ENCODE peak calls at places on chromosomes 2 and 18, in seven cellular contexts. One of them, this sample, is unnamed.

GRCh38 chr2:225002039-225002655 is 40.1 kb downstream of the DOCK10 start:
- DNase-seq in A549: peak
- DNase-seq in IMR-90: peak
- DNase-seq in neural progenitor cell: peak
- DNase-seq in AG10803: peak
- DNase-seq in GM12865: peak
- DNase-seq in cardiac fibroblast: peak
- DNase-seq in this sample: peak

GRCh38 chr2:215476424-215476823 is 40.6 kb upstream of the FN1 start:
- DNase-seq in A549: no peak
- DNase-seq in IMR-90: peak
- DNase-seq in neural progenitor cell: no peak
- DNase-seq in AG10803: peak
- DNase-seq in GM12865: no peak
- DNase-seq in cardiac fibroblast: peak
- DNase-seq in this sample: no peak

GRCh38 chr2:28398101-28398834 is 5.6 kb downstream of the FOSL2 start:
- DNase-seq in A549: peak
- DNase-seq in IMR-90: peak
- DNase-seq in neural progenitor cell: no peak
- DNase-seq in AG10803: peak
- DNase-seq in GM12865: no peak
- DNase-seq in cardiac fibroblast: peak
- DNase-seq in this sample: peak

GRCh38 chr2:30368258-30368657 is 78.8 kb upstream of the LCLAT1 start:
- DNase-seq in A549: no peak
- DNase-seq in IMR-90: peak
- DNase-seq in neural progenitor cell: no peak
- DNase-seq in AG10803: peak
- DNase-seq in GM12865: no peak
- DNase-seq in cardiac fibroblast: no peak
- DNase-seq in this sample: no peak

GRCh38 chr2:8662239-8662879 is 19.5 kb upstream of the ID2 start:
- DNase-seq in A549: peak
- DNase-seq in IMR-90: peak
- DNase-seq in neural progenitor cell: no peak
- DNase-seq in AG10803: peak
- DNase-seq in GM12865: no peak
- DNase-seq in cardiac fibroblast: peak
- DNase-seq in this sample: peak

GRCh38 chr2:107374261-107374660 is 452.4 kb upstream of the RGPD4 start:
- DNase-seq in A549: no peak
- DNase-seq in IMR-90: no peak
- DNase-seq in neural progenitor cell: no peak
- DNase-seq in AG10803: no peak
- DNase-seq in GM12865: no peak
- DNase-seq in cardiac fibroblast: peak
- DNase-seq in this sample: no peak

GRCh38 chr2:26299488-26300092 is 46.4 kb upstream of the SELENOI start:
- DNase-seq in A549: no peak
- DNase-seq in IMR-90: peak
- DNase-seq in neural progenitor cell: peak
- DNase-seq in AG10803: peak
- DNase-seq in GM12865: peak
- DNase-seq in cardiac fibroblast: peak
- DNase-seq in this sample: peak

GRCh38 chr18:72544092-72544886 is at the start of gene CBLN2:
- DNase-seq in A549: peak
- DNase-seq in IMR-90: peak
- DNase-seq in neural progenitor cell: peak
- DNase-seq in AG10803: peak
- DNase-seq in GM12865: peak
- DNase-seq in cardiac fibroblast: peak
- DNase-seq in this sample: peak

GRCh38 chr2:224042191-224042696 is 3.2 kb upstream of the SERPINE2 start:
- DNase-seq in A549: no peak
- DNase-seq in IMR-90: peak
- DNase-seq in neural progenitor cell: no peak
- DNase-seq in AG10803: no peak
- DNase-seq in GM12865: no peak
- DNase-seq in cardiac fibroblast: peak
- DNase-seq in this sample: peak

GRCh38 chr2:158931577-158931976 is 36.9 kb upstream of the TANC1 start:
- DNase-seq in A549: no peak
- DNase-seq in IMR-90: peak
- DNase-seq in neural progenitor cell: no peak
- DNase-seq in AG10803: peak
- DNase-seq in GM12865: no peak
- DNase-seq in cardiac fibroblast: peak
- DNase-seq in this sample: peak

GRCh38 chr2:10087360-10087759 is 7.1 kb upstream of the CYS1 start:
- DNase-seq in A549: no peak
- DNase-seq in IMR-90: no peak
- DNase-seq in neural progenitor cell: no peak
- DNase-seq in AG10803: no peak
- DNase-seq in GM12865: no peak
- DNase-seq in cardiac fibroblast: no peak
- DNase-seq in this sample: no peak

GRCh38 chr2:152330235-152330866 is 4.6 kb upstream of the FMNL2 start:
- DNase-seq in A549: no peak
- DNase-seq in IMR-90: no peak
- DNase-seq in neural progenitor cell: no peak
- DNase-seq in AG10803: no peak
- DNase-seq in GM12865: no peak
- DNase-seq in cardiac fibroblast: no peak
- DNase-seq in this sample: no peak

GRCh38 chr18:27135504-27136207 is 49.5 kb downstream of the CHST9 start:
- DNase-seq in A549: no peak
- DNase-seq in IMR-90: no peak
- DNase-seq in neural progenitor cell: no peak
- DNase-seq in AG10803: no peak
- DNase-seq in GM12865: no peak
- DNase-seq in cardiac fibroblast: no peak
- DNase-seq in this sample: no peak

GRCh38 chr2:153808675-153809074 is 63.0 kb upstream of the GALNT13 start:
- DNase-seq in A549: no peak
- DNase-seq in IMR-90: no peak
- DNase-seq in neural progenitor cell: no peak
- DNase-seq in AG10803: no peak
- DNase-seq in GM12865: no peak
- DNase-seq in cardiac fibroblast: no peak
- DNase-seq in this sample: no peak

GRCh38 chr2:240974771-240975572 is 23.4 kb upstream of the SNED1 start:
- DNase-seq in A549: no peak
- DNase-seq in IMR-90: peak
- DNase-seq in neural progenitor cell: no peak
- DNase-seq in AG10803: peak
- DNase-seq in GM12865: no peak
- DNase-seq in cardiac fibroblast: no peak
- DNase-seq in this sample: no peak

GRCh38 chr2:39216495-39217191 is 27.1 kb downstream of the CDKL4 start:
- DNase-seq in A549: no peak
- DNase-seq in IMR-90: no peak
- DNase-seq in neural progenitor cell: no peak
- DNase-seq in AG10803: no peak
- DNase-seq in GM12865: no peak
- DNase-seq in cardiac fibroblast: no peak
- DNase-seq in this sample: no peak

GRCh38 chr2:28643911-28644334 is 107.7 kb upstream of the PPP1CB start:
- DNase-seq in A549: no peak
- DNase-seq in IMR-90: peak
- DNase-seq in neural progenitor cell: no peak
- DNase-seq in AG10803: peak
- DNase-seq in GM12865: no peak
- DNase-seq in cardiac fibroblast: peak
- DNase-seq in this sample: peak

GRCh38 chr2:165562235-165562634 is 92.7 kb downstream of the CSRNP3 start:
- DNase-seq in A549: no peak
- DNase-seq in IMR-90: no peak
- DNase-seq in neural progenitor cell: no peak
- DNase-seq in AG10803: no peak
- DNase-seq in GM12865: no peak
- DNase-seq in cardiac fibroblast: no peak
- DNase-seq in this sample: no peak

GRCh38 chr2:39080152-39080551 is 40.7 kb downstream of the SOS1 start:
- DNase-seq in A549: peak
- DNase-seq in IMR-90: no peak
- DNase-seq in neural progenitor cell: no peak
- DNase-seq in AG10803: no peak
- DNase-seq in GM12865: no peak
- DNase-seq in cardiac fibroblast: no peak
- DNase-seq in this sample: no peak

GRCh38 chr2:79223539-79223938 is 64.0 kb upstream of the REG3A start:
- DNase-seq in A549: no peak
- DNase-seq in IMR-90: no peak
- DNase-seq in neural progenitor cell: no peak
- DNase-seq in AG10803: no peak
- DNase-seq in GM12865: no peak
- DNase-seq in cardiac fibroblast: no peak
- DNase-seq in this sample: no peak

DNA sequence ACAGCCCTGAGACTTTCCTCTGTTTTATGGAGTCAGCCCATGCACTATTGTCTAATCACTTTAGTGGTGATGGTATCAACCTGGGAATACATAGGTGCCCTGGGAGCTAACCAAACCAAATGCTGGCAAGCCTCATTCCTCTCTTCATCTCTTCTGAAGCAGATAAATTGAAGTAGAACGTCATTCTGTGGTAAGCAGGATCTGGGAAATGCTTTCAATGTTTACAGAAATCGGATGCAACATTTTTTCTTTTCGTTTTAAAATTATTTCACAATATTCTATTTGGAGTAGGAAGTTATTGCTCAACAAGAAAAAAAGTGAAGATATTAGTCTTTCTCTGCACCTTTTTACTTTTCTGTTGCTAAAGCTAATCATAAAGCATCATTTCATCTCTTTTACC is 114.2 kb downstream of the RBMS1 start:
- DNase-seq in A549: peak
- DNase-seq in IMR-90: peak
- DNase-seq in neural progenitor cell: no peak
- DNase-seq in AG10803: peak
- DNase-seq in GM12865: no peak
- DNase-seq in cardiac fibroblast: peak
- DNase-seq in this sample: peak
- H3K4me3 ChIP-seq in A549: no peak
- H3K4me3 ChIP-seq in IMR-90: no peak
- H3K4me3 ChIP-seq in neural progenitor cell: no peak
- H3K4me3 ChIP-seq in AG10803: peak
- H3K4me3 ChIP-seq in GM12865: no peak
- H3K4me3 ChIP-seq in cardiac fibroblast: no peak
- H3K4me3 ChIP-seq in this sample: no peak

GRCh38 chr2:16303761-16304160 is 361.9 kb downstream of the CYRIA start:
- DNase-seq in A549: no peak
- DNase-seq in IMR-90: no peak
- DNase-seq in neural progenitor cell: peak
- DNase-seq in AG10803: no peak
- DNase-seq in GM12865: no peak
- DNase-seq in cardiac fibroblast: no peak
- DNase-seq in this sample: no peak
- TF ChIP-seq CTCF in A549: no peak
- TF ChIP-seq CTCF in IMR-90: no peak
- TF ChIP-seq CTCF in neural progenitor cell: peak
- TF ChIP-seq CTCF in AG10803: no peak
- TF ChIP-seq CTCF in GM12865: no peak
- TF ChIP-seq CTCF in cardiac fibroblast: no peak
- TF ChIP-seq CTCF in this sample: no peak

GRCh38 chr18:54117853-54118773 is 106.4 kb downstream of the MBD2 start:
- DNase-seq in A549: no peak
- DNase-seq in IMR-90: no peak
- DNase-seq in neural progenitor cell: peak
- DNase-seq in AG10803: peak
- DNase-seq in GM12865: no peak
- DNase-seq in cardiac fibroblast: no peak
- DNase-seq in this sample: peak

GRCh38 chr18:54116541-54117257 is 107.8 kb downstream of the MBD2 start:
- DNase-seq in A549: no peak
- DNase-seq in IMR-90: no peak
- DNase-seq in neural progenitor cell: peak
- DNase-seq in AG10803: no peak
- DNase-seq in GM12865: no peak
- DNase-seq in cardiac fibroblast: no peak
- DNase-seq in this sample: no peak

GRCh38 chr18:54125429-54125828 is 99.0 kb downstream of the MBD2 start:
- DNase-seq in A549: no peak
- DNase-seq in IMR-90: no peak
- DNase-seq in neural progenitor cell: no peak
- DNase-seq in AG10803: no peak
- DNase-seq in GM12865: no peak
- DNase-seq in cardiac fibroblast: no peak
- DNase-seq in this sample: no peak

DNA sequence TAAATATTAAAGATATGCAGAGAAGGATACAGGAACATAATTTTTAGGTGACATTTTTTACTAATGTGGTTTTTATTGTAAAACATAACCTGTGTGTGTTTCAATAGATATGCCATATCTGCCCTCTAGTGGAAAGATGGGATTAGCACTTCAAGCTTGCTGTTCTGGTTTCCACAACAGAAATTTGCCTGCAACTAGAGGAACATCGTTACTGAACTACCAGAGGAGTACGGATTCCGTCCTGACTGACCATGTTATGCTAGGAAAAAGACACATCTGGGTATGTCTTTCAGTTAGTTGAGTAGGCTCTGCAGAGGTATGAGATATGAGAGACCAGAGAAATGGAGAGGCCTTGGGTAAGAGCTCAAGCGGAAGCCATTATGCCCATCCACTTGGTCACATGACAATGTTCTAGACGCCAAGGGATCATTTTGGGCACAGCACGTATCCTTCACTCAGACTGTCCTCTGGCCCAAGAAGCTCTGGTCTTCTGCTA is 104.9 kb downstream of the MBD2 start:
- DNase-seq in A549: peak
- DNase-seq in IMR-90: peak
- DNase-seq in neural progenitor cell: peak
- DNase-seq in AG10803: peak
- DNase-seq in GM12865: peak
- DNase-seq in cardiac fibroblast: peak
- DNase-seq in this sample: peak
- H3K4me3 ChIP-seq in A549: no peak
- H3K4me3 ChIP-seq in IMR-90: no peak
- H3K4me3 ChIP-seq in neural progenitor cell: no peak
- H3K4me3 ChIP-seq in AG10803: no peak
- H3K4me3 ChIP-seq in GM12865: no peak
- H3K4me3 ChIP-seq in cardiac fibroblast: no peak
- H3K4me3 ChIP-seq in this sample: no peak

DNA sequence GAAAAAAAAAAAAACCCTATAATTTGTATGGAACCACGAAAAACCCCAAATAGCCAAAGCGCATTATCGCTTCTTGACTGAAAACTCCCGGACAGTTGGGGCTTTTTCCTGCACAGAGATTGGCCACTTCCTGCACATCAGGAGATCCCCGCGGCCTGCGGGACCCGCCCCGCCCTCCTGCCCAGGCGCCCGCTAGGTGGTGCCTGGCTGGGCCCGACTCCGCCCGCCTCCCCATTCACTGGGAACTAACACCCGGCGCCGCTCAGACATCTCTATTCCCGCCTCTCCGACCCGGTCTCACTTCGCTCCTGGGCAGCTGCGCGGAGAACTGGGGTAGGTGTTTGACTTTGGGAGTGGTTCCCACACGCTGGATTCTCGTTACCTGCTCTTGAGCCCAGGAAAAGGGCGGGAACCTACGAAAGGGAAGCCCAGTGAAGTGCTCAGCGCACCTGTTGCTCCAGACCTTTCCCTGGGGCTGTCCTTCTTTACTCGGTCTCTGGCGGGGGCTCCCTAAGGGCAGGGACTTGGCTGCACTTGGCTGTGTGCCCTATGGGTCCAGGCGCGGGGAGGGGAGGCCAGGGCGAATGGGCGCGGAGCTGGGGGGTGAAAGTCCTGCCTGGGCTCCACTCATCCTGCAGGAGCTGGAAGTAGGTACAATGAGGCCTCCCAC is at the start of gene HMSD:
- DNase-seq in A549: peak
- DNase-seq in IMR-90: no peak
- DNase-seq in neural progenitor cell: peak
- DNase-seq in AG10803: peak
- DNase-seq in GM12865: peak
- DNase-seq in cardiac fibroblast: peak
- DNase-seq in this sample: no peak
- TF ChIP-seq CTCF in A549: peak
- TF ChIP-seq CTCF in IMR-90: peak
- TF ChIP-seq CTCF in neural progenitor cell: peak
- TF ChIP-seq CTCF in AG10803: peak
- TF ChIP-seq CTCF in GM12865: peak
- TF ChIP-seq CTCF in cardiac fibroblast: peak
- TF ChIP-seq CTCF in this sample: peak

This sample was measured in fibroblast of pulmonary artery.